ENCODE peak calls at places on chromosomes 5 and 9, in eight cellular contexts. Y is lower lobe of right lung; A is adipocyte; S is MM.1S; U is RWPE2; B is Peyer's patch; I is ovary; N is CD4-positive, alpha-beta memory T cell. O is an unnamed sample. For H3K4me1, the result is how much of the 10 kb centered on the place peaks cover.

GRCh38 chr5:167918492-167919267 is 372.8 kb upstream of the WWC1 start:
- DNase-seq in N (no peak), B (no peak), U (no peak), I (no peak), A (no peak), S (no peak), Y (no peak), O (no peak)

GRCh38 chr5:27947088-27947487 is 908.7 kb upstream of the CDH9 start:
- DNase-seq in A (no peak), S (no peak), N (no peak), Y (no peak), B (no peak), I (no peak), U (no peak), O (no peak)

GRCh38 chr5:110612778-110613396 is 113.6 kb downstream of the TMEM232 start:
- DNase-seq in Y (no peak), U (no peak), I (no peak), A (no peak), S (no peak), B (no peak), N (no peak), O (no peak)

GRCh38 chr9:10946676-10947410 is 334.0 kb upstream of the PTPRD start:
- DNase-seq in S (no peak), A (no peak), I (no peak), B (no peak), N (no peak), Y (no peak), U (no peak), O (no peak)

GRCh38 chr5:90408571-90409317 is 812 bp downstream of the CETN3 start:
- DNase-seq in S (peak), A (no peak), B (no peak), I (no peak), N (no peak), Y (no peak), U (no peak), O (no peak)

GRCh38 chr9:16401720-16402119 is 468.8 kb downstream of the BNC2 start:
- DNase-seq in Y (no peak), I (no peak), N (no peak), A (no peak), U (no peak), B (no peak), S (no peak), O (no peak)

GRCh38 chr9:114394523-114395193 is 6.9 kb upstream of the AKNA start:
- DNase-seq in A (peak), S (no peak), Y (no peak), U (no peak), I (peak), B (no peak), N (no peak), O (no peak)

GRCh38 chr9:69809304-69809863 is 11.2 kb upstream of the CFAP95 start:
- DNase-seq in S (no peak), A (peak), I (no peak), N (no peak), B (no peak), Y (no peak), U (no peak), O (no peak)

GRCh38 chr9:117344892-117345660 is 69.8 kb downstream of the ASTN2 start:
- DNase-seq in U (no peak), B (no peak), N (no peak), S (no peak), I (no peak), Y (no peak), A (no peak), O (no peak)

GRCh38 chr9:17019398-17019797 is 115.4 kb upstream of the CNTLN start:
- DNase-seq in A (no peak), S (no peak), B (no peak), N (no peak), U (no peak), I (no peak), Y (no peak), O (no peak)

GRCh38 chr9:120928720-120929389 is 2.3 kb upstream of the TRAF1 start:
- DNase-seq in N (peak), B (peak), S (peak), A (peak), Y (peak), U (no peak), I (peak), O (peak)

GRCh38 chr5:180641566-180641900 is 7.9 kb downstream of the FLT4 start:
- DNase-seq in B (no peak), Y (no peak), S (no peak), N (no peak), U (no peak), A (no peak), I (no peak), O (no peak)

GRCh38 chr9:131545003-131545785 is at the start of gene PRRT1B:
- DNase-seq in N (no peak), Y (peak), A (no peak), I (no peak), U (no peak), S (no peak), B (no peak), O (peak)

GRCh38 chr5:93532370-93532769 is 48.6 kb downstream of the NR2F1-AS1 start:
- DNase-seq in A (peak), Y (no peak), I (peak), S (no peak), N (no peak), U (no peak), B (peak), O (peak)

GRCh38 chr5:169875091-169875727 is 105.1 kb downstream of the INSYN2B start:
- DNase-seq in S (no peak), B (no peak), Y (no peak), U (no peak), I (peak), A (peak), N (no peak), O (no peak)

GRCh38 chr5:111984044-111984443 is 227.1 kb upstream of the NREP start:
- DNase-seq in I (no peak), Y (no peak), B (no peak), N (no peak), U (no peak), S (no peak), A (peak), O (no peak)

GRCh38 chr5:116502616-116503015 is 72.0 kb downstream of the SEMA6A start:
- DNase-seq in A (no peak), S (no peak), I (no peak), U (no peak), Y (no peak), N (no peak), B (no peak), O (no peak)

GRCh38 chr9:134225186-134225585 is 60.8 kb upstream of the RNU6ATAC start:
- DNase-seq in A (no peak), S (no peak), N (no peak), U (no peak), B (no peak), Y (peak), I (peak), O (no peak)

GRCh38 chr9:95635986-95636600 is 119.3 kb upstream of the PTCH1 start:
- DNase-seq in U (no peak), S (no peak), I (no peak), N (no peak), A (no peak), B (no peak), Y (no peak), O (no peak)

GRCh38 chr5:132492386-132492785 is 1.8 kb upstream of the IRF1 start:
- DNase-seq in I (peak), S (no peak), Y (no peak), N (no peak), B (no peak), U (no peak), A (no peak), O (no peak)

GRCh38 chr5:98570010-98570409 is 203.5 kb upstream of the RGMB start:
- DNase-seq in B (no peak), I (no peak), U (no peak), Y (no peak), A (peak), S (no peak), N (no peak), O (no peak)

GRCh38 chr5:38535281-38535750 is 21.1 kb downstream of the LIFR start:
- DNase-seq in S (no peak), A (peak), Y (no peak), B (no peak), I (no peak), N (no peak), U (no peak), O (no peak)
- H3K4me1 ChIP-seq in S (under half), A (under half), Y (half or more), B (under half), I (under half), N (under half), U (under half), O (under half)

GRCh38 chr5:157516016-157516415 is 56.0 kb downstream of the NIPAL4 start:
- DNase-seq in S (no peak), A (peak), U (no peak), Y (no peak), B (no peak), N (no peak), I (peak), O (no peak)
- H3K4me1 ChIP-seq in S (under half), A (under half), U (under half), Y (under half), B (under half), N (under half), I (under half), O (under half)

GRCh38 chr5:159178978-159179377 is 30.4 kb downstream of the RNF145 start:
- DNase-seq in B (no peak), N (no peak), U (no peak), S (no peak), A (peak), Y (no peak), I (peak), O (no peak)
- H3K4me1 ChIP-seq in B (under half), N (half or more), U (half or more), S (under half), A (half or more), Y (half or more), I (under half), O (under half)

GRCh38 chr5:172549708-172550095 is 91.4 kb upstream of the NEURL1B start:
- DNase-seq in N (no peak), Y (no peak), S (no peak), I (no peak), U (peak), B (no peak), A (no peak), O (no peak)
- H3K4me1 ChIP-seq in N (under half), Y (under half), S (under half), I (under half), U (under half), B (under half), A (under half), O (under half)

DNA sequence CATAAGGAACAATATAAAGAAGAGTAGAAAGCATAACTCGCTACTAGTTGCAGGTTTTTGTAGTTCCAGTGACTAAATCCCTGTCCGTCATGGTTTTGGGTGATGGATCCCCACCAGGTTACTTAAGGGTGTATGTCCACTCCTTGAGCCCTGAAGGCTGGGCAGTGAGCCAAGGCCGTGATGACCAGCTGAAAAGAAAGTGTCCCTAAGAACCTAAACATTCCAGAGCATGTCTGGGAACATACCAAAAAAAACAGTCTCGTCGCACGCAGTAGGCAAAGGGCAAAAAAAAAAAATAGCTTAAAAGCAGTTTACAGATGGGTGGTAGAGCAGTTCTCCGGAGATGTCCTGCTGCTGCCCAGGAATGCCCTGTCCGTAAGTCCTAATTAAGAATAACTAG is 21.4 kb upstream of the SNAPC3 start:
- DNase-seq in Y (no peak), N (no peak), I (no peak), B (no peak), U (no peak), S (no peak), A (peak), O (no peak)
- H3K4me1 ChIP-seq in Y (under half), N (under half), I (under half), B (under half), U (under half), S (under half), A (under half), O (under half)

GRCh38 chr9:87422999-87423398 is 74.7 kb upstream of the DAPK1 start:
- DNase-seq in Y (no peak), N (no peak), I (no peak), A (no peak), B (no peak), S (no peak), U (no peak), O (peak)

GRCh38 chr9:87425202-87425601 is 72.5 kb upstream of the DAPK1 start:
- DNase-seq in B (no peak), A (no peak), I (no peak), U (no peak), S (no peak), N (no peak), Y (no peak), O (no peak)

GRCh38 chr9:87421734-87422133 is 75.9 kb upstream of the DAPK1 start:
- DNase-seq in Y (no peak), U (no peak), B (no peak), A (no peak), N (no peak), S (no peak), I (no peak), O (no peak)

GRCh38 chr9:87420884-87421283 is 76.8 kb upstream of the DAPK1 start:
- DNase-seq in A (no peak), S (no peak), Y (no peak), I (no peak), N (no peak), U (no peak), B (no peak), O (no peak)
- H3K4me1 ChIP-seq in A (under half), S (under half), Y (under half), I (under half), N (under half), U (under half), B (under half), O (under half)

DNA sequence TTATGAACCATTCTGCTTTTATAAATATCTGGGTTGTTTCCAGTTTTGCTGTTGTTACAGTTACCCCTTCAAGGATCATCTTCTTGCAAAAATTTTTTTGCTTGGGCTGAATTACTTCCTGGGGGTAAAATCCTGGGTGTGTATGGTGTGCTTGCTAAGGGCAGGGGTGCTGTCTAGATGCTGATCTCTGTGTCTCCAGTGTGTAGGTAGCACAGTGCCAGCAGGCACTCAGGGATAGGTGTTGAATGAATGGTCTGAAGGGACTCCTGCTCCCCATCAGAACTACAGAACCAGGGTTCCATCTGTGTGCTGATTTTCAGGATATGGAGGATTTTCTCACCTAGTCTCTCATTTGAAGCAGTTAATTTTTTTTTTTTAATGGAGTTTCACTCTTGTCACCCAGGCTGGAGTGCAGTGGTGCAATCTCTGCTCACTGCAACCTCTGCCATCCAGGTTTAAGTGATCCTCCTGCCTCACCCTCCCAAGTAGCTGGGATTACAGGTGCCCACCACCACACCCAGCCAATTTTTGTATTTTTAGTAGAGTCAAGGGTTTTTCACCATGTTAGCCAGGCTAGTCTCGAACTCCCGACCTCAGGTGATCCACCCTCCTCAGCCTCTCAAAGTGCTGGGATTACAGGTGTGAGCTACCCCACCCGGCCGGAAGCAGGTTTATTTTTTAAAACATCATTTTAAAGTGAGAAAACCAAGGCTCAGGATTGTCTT is 592 bp upstream of the GARIN3 start:
- DNase-seq in U (no peak), B (no peak), S (no peak), A (no peak), N (no peak), I (no peak), Y (no peak), O (no peak)
- H3K4me1 ChIP-seq in U (under half), B (under half), S (under half), A (under half), N (under half), I (under half), Y (under half), O (under half)

GRCh38 chr5:143316337-143316736 is 87.1 kb downstream of the NR3C1 start:
- DNase-seq in N (no peak), I (no peak), B (no peak), U (no peak), S (no peak), A (no peak), Y (no peak), O (no peak)
- H3K4me1 ChIP-seq in N (under half), I (under half), B (under half), U (half or more), S (under half), A (half or more), Y (half or more), O (under half)